ENCODE peak calls at places on chromosomes 6 and 20, in ten cellular contexts. R, P, M, U, Z, D, G, E, O and K are unnamed samples.

GRCh38 chr6:136563386-136564152 is 13.3 kb upstream of the MAP7 start:
- DNase-seq in R (no peak), P (no peak), M (no peak), U (no peak), Z (no peak), D (no peak), G (no peak), E (no peak), O (no peak), K (no peak)

GRCh38 chr20:39146394-39146793 is 184.2 kb downstream of the DHX35 start:
- DNase-seq in R (no peak), P (no peak), M (peak), U (peak), Z (no peak), D (peak), G (no peak), E (peak), O (no peak), K (no peak)

GRCh38 chr20:20712004-20712473 is 405 bp downstream of the RALGAPA2 start:
- DNase-seq in R (peak), P (peak), M (peak), U (peak), Z (no peak), D (no peak), G (no peak), E (no peak), O (no peak), K (peak)

GRCh38 chr20:40954521-40955165 is 74.0 kb upstream of the TOP1 start:
- DNase-seq in R (no peak), P (no peak), M (no peak), U (no peak), Z (no peak), D (no peak), G (no peak), E (no peak), O (no peak), K (no peak)

GRCh38 chr6:43628392-43629103 is 516 bp downstream of the GTPBP2 start:
- DNase-seq in R (peak), P (peak), M (peak), U (peak), Z (peak), D (peak), G (peak), E (peak), O (peak), K (peak)

GRCh38 chr6:158464483-158464882 is 95.4 kb upstream of the TMEM181 start:
- DNase-seq in R (no peak), P (no peak), M (no peak), U (peak), Z (no peak), D (peak), G (no peak), E (peak), O (no peak), K (no peak)

GRCh38 chr20:1336699-1337387 is 7.9 kb upstream of the SDCBP2 start:
- DNase-seq in R (no peak), P (peak), M (no peak), U (no peak), Z (no peak), D (peak), G (no peak), E (no peak), O (no peak), K (no peak)

GRCh38 chr6:24064832-24065231 is 61.2 kb upstream of the NRSN1 start:
- DNase-seq in R (no peak), P (peak), M (no peak), U (no peak), Z (no peak), D (no peak), G (no peak), E (no peak), O (no peak), K (no peak)

GRCh38 chr20:45496166-45496565 is 19.3 kb downstream of the SPINT3 start:
- DNase-seq in R (no peak), P (no peak), M (no peak), U (no peak), Z (no peak), D (no peak), G (no peak), E (no peak), O (no peak), K (no peak)

GRCh38 chr6:149235130-149235561 is 82.4 kb upstream of the TAB2 start:
- DNase-seq in R (peak), P (peak), M (no peak), U (no peak), Z (peak), D (no peak), G (peak), E (no peak), O (peak), K (peak)

GRCh38 chr6:3230275-3231212 is 3.1 kb upstream of the TUBB2B start:
- DNase-seq in R (no peak), P (peak), M (peak), U (peak), Z (no peak), D (peak), G (peak), E (no peak), O (peak), K (peak)

GRCh38 chr6:23413327-23414203 is 712.5 kb upstream of the NRSN1 start:
- DNase-seq in R (peak), P (peak), M (no peak), U (no peak), Z (no peak), D (no peak), G (peak), E (no peak), O (peak), K (peak)

GRCh38 chr6:19691465-19692167 is 145.6 kb upstream of the ID4 start:
- DNase-seq in R (peak), P (peak), M (peak), U (peak), Z (no peak), D (peak), G (no peak), E (peak), O (no peak), K (peak)

GRCh38 chr6:26043389-26044139 is 43.7 kb upstream of the HFE start:
- DNase-seq in R (peak), P (peak), M (no peak), U (peak), Z (peak), D (no peak), G (peak), E (no peak), O (no peak), K (peak)

GRCh38 chr6:166173292-166173951 is 5.8 kb upstream of the TBXT start:
- DNase-seq in R (no peak), P (no peak), M (peak), U (peak), Z (no peak), D (peak), G (no peak), E (no peak), O (no peak), K (no peak)

GRCh38 chr20:20017852-20018245 is 687 bp downstream of the NAA20 start:
- DNase-seq in R (no peak), P (peak), M (no peak), U (peak), Z (peak), D (no peak), G (no peak), E (no peak), O (no peak), K (no peak)

GRCh38 chr20:59468831-59469230 is 135.5 kb upstream of the PHACTR3 start:
- DNase-seq in R (no peak), P (no peak), M (no peak), U (no peak), Z (no peak), D (no peak), G (no peak), E (no peak), O (no peak), K (no peak)

GRCh38 chr6:374956-375355 is 16.6 kb upstream of the IRF4 start:
- DNase-seq in R (no peak), P (no peak), M (no peak), U (no peak), Z (no peak), D (no peak), G (no peak), E (no peak), O (no peak), K (no peak)

GRCh38 chr6:167405778-167406532 is 81.1 kb downstream of the TTLL2 start:
- DNase-seq in R (no peak), P (no peak), M (no peak), U (no peak), Z (no peak), D (peak), G (no peak), E (no peak), O (no peak), K (no peak)

GRCh38 chr6:92047886-92048285 is 1371.5 kb downstream of the EPHA7 start:
- DNase-seq in R (no peak), P (no peak), M (peak), U (no peak), Z (no peak), D (no peak), G (no peak), E (no peak), O (no peak), K (no peak)

GRCh38 chr6:22306741-22307466 is 10.1 kb upstream of the PRL start:
- DNase-seq in R (no peak), P (no peak), M (no peak), U (peak), Z (no peak), D (no peak), G (no peak), E (no peak), O (no peak), K (peak)

GRCh38 chr20:20211274-20211987 is 156.5 kb upstream of the INSM1 start:
- DNase-seq in R (no peak), P (peak), M (no peak), U (no peak), Z (peak), D (no peak), G (no peak), E (no peak), O (no peak), K (no peak)

GRCh38 chr6:56842602-56843475 is 112.1 kb upstream of the BEND6 start:
- DNase-seq in R (peak), P (peak), M (no peak), U (peak), Z (peak), D (peak), G (peak), E (no peak), O (peak), K (peak)

GRCh38 chr6:169170583-169170955 is 83.1 kb downstream of the THBS2 start:
- DNase-seq in R (no peak), P (no peak), M (no peak), U (no peak), Z (no peak), D (peak), G (no peak), E (no peak), O (no peak), K (no peak)

GRCh38 chr6:47047097-47047478 is 5.0 kb upstream of the ADGRF1 start:
- DNase-seq in R (no peak), P (no peak), M (no peak), U (no peak), Z (no peak), D (no peak), G (no peak), E (no peak), O (no peak), K (no peak)
- H3K4me3 ChIP-seq in R (no peak), P (no peak), M (no peak), U (no peak), Z (no peak), D (no peak), G (no peak), E (no peak), O (no peak), K (no peak)

GRCh38 chr6:32168807-32169206 is 4.4 kb downstream of the EGFL8 start:
- DNase-seq in R (no peak), P (peak), M (no peak), U (no peak), Z (no peak), D (no peak), G (peak), E (no peak), O (no peak), K (no peak)
- H3K9ac ChIP-seq in R (no peak), P (no peak), M (no peak), U (no peak), Z (no peak), D (no peak), G (no peak), E (no peak), O (no peak), K (no peak)

GRCh38 chr6:16128759-16129622 is at the start of gene MYLIP:
- DNase-seq in R (peak), P (peak), M (peak), U (peak), Z (peak), D (peak), G (peak), E (peak), O (peak), K (peak)
- H3K4me3 ChIP-seq in R (peak), P (peak), M (peak), U (peak), Z (peak), D (peak), G (peak), E (peak), O (peak), K (peak)

GRCh38 chr6:161035182-161035980 is 43.8 kb downstream of the MAP3K4 start:
- DNase-seq in R (no peak), P (no peak), M (no peak), U (no peak), Z (no peak), D (no peak), G (no peak), E (no peak), O (no peak), K (no peak)

GRCh38 chr6:161035981-161036263 is 44.4 kb downstream of the MAP3K4 start:
- DNase-seq in R (no peak), P (no peak), M (no peak), U (no peak), Z (no peak), D (no peak), G (no peak), E (no peak), O (no peak), K (no peak)

GRCh38 chr6:161033667-161034066 is 42.1 kb downstream of the MAP3K4 start:
- DNase-seq in R (no peak), P (peak), M (no peak), U (no peak), Z (no peak), D (no peak), G (no peak), E (no peak), O (peak), K (no peak)

GRCh38 chr6:161029195-161029809 is 37.7 kb downstream of the MAP3K4 start:
- DNase-seq in R (peak), P (peak), M (no peak), U (no peak), Z (no peak), D (no peak), G (peak), E (no peak), O (peak), K (peak)

DNA sequence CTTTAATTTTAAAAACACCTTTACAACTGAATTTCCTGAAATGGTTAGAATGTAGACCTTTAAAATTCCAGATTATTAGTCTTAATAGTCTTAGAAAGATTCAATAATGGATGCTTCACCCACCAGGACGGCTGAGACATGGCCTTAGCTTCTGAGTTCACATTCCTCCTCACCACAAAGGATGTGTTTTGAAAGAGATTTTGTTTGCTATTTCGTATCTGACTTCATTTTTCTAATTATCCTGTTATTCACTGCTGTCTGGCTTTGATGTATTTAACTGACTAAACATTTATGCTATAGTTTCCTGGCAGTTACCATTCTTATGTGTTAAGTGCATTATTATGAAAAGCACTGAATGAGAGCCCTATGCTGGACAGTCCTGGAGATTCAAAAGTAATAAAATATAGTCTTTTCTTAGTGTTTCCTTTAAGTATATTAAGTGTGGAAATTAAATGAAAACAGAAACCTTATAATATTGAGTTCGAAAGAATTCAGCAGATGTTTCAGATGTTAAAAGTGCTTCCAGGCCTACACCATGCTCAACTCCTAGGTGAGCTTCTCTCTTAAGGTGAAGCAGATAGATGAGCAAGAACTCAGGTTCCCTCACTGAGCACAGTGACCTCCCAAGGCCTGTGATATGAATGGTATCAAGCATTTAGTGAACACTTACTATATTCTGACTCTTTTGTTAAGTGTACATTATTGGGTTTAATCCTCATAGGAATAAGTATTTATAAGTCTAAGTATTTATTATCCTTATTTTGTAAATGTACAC is 40.3 kb downstream of the MAP3K4 start:
- DNase-seq in R (peak), P (peak), M (no peak), U (no peak), Z (peak), D (no peak), G (peak), E (no peak), O (peak), K (peak)
- H3K9ac ChIP-seq in R (no peak), P (peak), M (no peak), U (no peak), Z (no peak), D (no peak), G (no peak), E (no peak), O (peak), K (no peak)

GRCh38 chr6:93177918-93178317 is 241.4 kb downstream of the EPHA7 start:
- DNase-seq in R (no peak), P (no peak), M (no peak), U (no peak), Z (no peak), D (no peak), G (no peak), E (no peak), O (no peak), K (no peak)
- H3K4me3 ChIP-seq in R (no peak), P (no peak), M (no peak), U (no peak), Z (no peak), D (no peak), G (no peak), E (no peak), O (no peak), K (no peak)

GRCh38 chr20:50341050-50341449 is 150.4 kb downstream of the CEBPB start:
- DNase-seq in R (no peak), P (no peak), M (no peak), U (no peak), Z (no peak), D (no peak), G (no peak), E (no peak), O (no peak), K (no peak)

GRCh38 chr20:50340586-50340985 is 150.0 kb downstream of the CEBPB start:
- DNase-seq in R (no peak), P (no peak), M (no peak), U (no peak), Z (no peak), D (no peak), G (no peak), E (no peak), O (no peak), K (no peak)

GRCh38 chr20:50337521-50338466 is 147.2 kb downstream of the CEBPB start:
- DNase-seq in R (no peak), P (no peak), M (no peak), U (no peak), Z (no peak), D (no peak), G (no peak), E (no peak), O (no peak), K (no peak)

GRCh38 chr20:50338479-50339195 is 148.0 kb downstream of the CEBPB start:
- DNase-seq in R (no peak), P (peak), M (peak), U (peak), Z (no peak), D (peak), G (peak), E (no peak), O (peak), K (no peak)

DNA sequence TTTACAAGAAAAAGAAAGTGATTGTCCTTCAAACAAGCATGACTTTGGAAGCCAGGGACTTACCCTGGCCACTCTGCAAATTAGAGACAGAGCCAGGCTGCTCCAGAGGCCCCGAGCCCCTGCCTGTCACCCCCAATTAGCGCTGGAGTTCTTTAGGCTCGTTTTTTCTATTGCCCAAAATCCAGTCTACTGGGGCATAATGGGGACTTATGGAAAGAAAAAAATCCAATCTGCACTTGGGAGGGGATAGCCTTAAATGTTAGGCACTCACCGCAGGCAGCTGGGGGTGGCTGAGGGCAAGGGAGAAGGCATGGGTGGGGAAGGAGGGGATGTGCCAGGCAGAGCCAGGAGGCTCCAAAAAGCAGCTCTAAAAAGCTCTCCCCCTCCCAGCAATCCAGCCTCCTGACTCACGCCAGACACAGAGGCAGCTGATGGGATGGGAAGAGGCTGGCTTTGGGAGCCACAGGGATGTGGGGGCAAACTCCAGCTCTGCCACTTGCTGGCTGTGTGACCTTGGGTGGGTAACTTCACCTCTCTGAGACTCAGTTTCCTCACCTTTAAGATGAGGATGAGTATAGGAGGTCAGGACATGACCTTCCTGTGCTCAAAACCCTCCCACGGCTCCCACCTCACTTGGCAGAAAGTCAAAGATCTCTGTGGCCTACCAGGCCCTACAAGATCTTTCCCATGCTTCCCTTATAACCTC is 148.7 kb downstream of the CEBPB start:
- DNase-seq in R (peak), P (peak), M (peak), U (no peak), Z (no peak), D (no peak), G (peak), E (no peak), O (peak), K (peak)
- H3K9ac ChIP-seq in R (no peak), P (peak), M (no peak), U (no peak), Z (no peak), D (no peak), G (peak), E (no peak), O (peak), K (peak)